ENCODE peak calls at places on chromosomes 6 and 20, in eight cellular contexts. G is left ventricle myocardium inferior, I is MM.1S, U is mucosa of descending colon, F is AG04449, H is lower lobe of right lung, W is transverse colon, J is psoas muscle. B is an unnamed sample.

GRCh38 chr6:158536891-158537798 is 22.7 kb upstream of the TMEM181 start:
- DNase-seq in G (no peak), I (no peak), U (peak), F (no peak), H (no peak), W (peak), J (no peak), B (no peak)

GRCh38 chr20:39019805-39020325 is 57.7 kb downstream of the DHX35 start:
- DNase-seq in G (no peak), I (peak), U (no peak), F (no peak), H (no peak), W (no peak), J (no peak), B (no peak)

GRCh38 chr6:18327621-18328548 is 59.3 kb upstream of the RNF144B start:
- DNase-seq in G (no peak), I (no peak), U (peak), F (no peak), H (peak), W (peak), J (peak), B (no peak)

GRCh38 chr20:47455133-47456040 is 46.3 kb upstream of the NCOA3 start:
- DNase-seq in G (no peak), I (no peak), U (no peak), F (no peak), H (no peak), W (no peak), J (no peak), B (peak)

GRCh38 chr6:117483004-117483644 is 650 bp downstream of the DCBLD1 start:
- DNase-seq in G (peak), I (peak), U (peak), F (no peak), H (peak), W (peak), J (peak), B (peak)

GRCh38 chr20:12203399-12203798 is 285.7 kb downstream of the BTBD3 start:
- DNase-seq in G (no peak), I (no peak), U (no peak), F (no peak), H (no peak), W (no peak), J (no peak), B (no peak)

GRCh38 chr6:105628156-105628860 is 225.4 kb upstream of the PREP start:
- DNase-seq in G (no peak), I (no peak), U (no peak), F (no peak), H (no peak), W (no peak), J (no peak), B (no peak)

GRCh38 chr20:13788167-13788834 is 3.5 kb downstream of the NDUFAF5 start:
- DNase-seq in G (no peak), I (peak), U (no peak), F (no peak), H (no peak), W (peak), J (no peak), B (peak)

GRCh38 chr20:62631336-62632317 is 10.7 kb upstream of the SLCO4A1 start:
- DNase-seq in G (no peak), I (no peak), U (peak), F (no peak), H (no peak), W (no peak), J (no peak), B (no peak)

GRCh38 chr6:27161946-27162603 is 85.4 kb upstream of the PRSS16 start:
- DNase-seq in G (no peak), I (peak), U (no peak), F (peak), H (no peak), W (no peak), J (no peak), B (peak)

GRCh38 chr20:4813839-4814695 is 92.4 kb downstream of the PRND start:
- DNase-seq in G (no peak), I (peak), U (peak), F (no peak), H (no peak), W (peak), J (no peak), B (no peak)

GRCh38 chr20:25032065-25032477 is 25.9 kb downstream of the ACSS1 start:
- DNase-seq in G (no peak), I (no peak), U (peak), F (no peak), H (peak), W (no peak), J (no peak), B (no peak)

GRCh38 chr6:39903656-39904055 is 30.6 kb downstream of the MOCS1 start:
- DNase-seq in G (no peak), I (no peak), U (no peak), F (no peak), H (no peak), W (no peak), J (no peak), B (no peak)

GRCh38 chr6:131216277-131216676 is 81.0 kb downstream of the AKAP7 start:
- DNase-seq in G (no peak), I (no peak), U (no peak), F (no peak), H (no peak), W (no peak), J (no peak), B (no peak)

GRCh38 chr20:21109144-21109543 is 3.0 kb upstream of the LINC00237 start:
- DNase-seq in G (no peak), I (no peak), U (no peak), F (no peak), H (no peak), W (no peak), J (no peak), B (no peak)

GRCh38 chr20:48025061-48025515 is 239.8 kb upstream of the SULF2 start:
- DNase-seq in G (no peak), I (peak), U (peak), F (peak), H (no peak), W (no peak), J (peak), B (peak)

GRCh38 chr6:158081657-158081935 is 86.5 kb downstream of the SERAC1 start:
- DNase-seq in G (no peak), I (no peak), U (no peak), F (no peak), H (peak), W (no peak), J (no peak), B (no peak)

GRCh38 chr6:26031595-26032386 is 55.4 kb upstream of the HFE start:
- DNase-seq in G (peak), I (peak), U (peak), F (no peak), H (peak), W (peak), J (peak), B (peak)

DNA sequence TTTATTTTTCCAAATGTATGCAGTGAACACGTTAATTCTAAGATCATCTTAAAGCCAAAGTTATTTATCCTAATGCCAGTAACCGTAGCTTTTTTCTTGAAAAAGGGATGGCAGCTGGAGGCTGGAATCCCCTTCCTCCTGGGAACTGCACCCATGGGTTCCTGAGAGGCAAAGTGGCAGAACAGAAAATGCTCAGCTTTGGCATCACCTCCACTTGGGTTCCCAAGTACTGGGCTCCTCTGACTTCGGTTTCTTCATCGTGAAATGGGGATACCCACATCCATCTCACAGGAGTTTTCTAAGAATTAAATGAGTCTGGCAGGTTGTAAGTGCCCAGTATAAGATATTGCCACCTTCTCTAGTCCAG is 6.2 kb upstream of the DDX43 start:
- DNase-seq in G (no peak), I (no peak), U (no peak), F (no peak), H (no peak), W (no peak), J (no peak), B (no peak)
- H3K4me3 ChIP-seq in G (peak), I (peak), U (peak), F (peak), H (peak), W (peak), J (peak), B (peak)

GRCh38 chr20:31566658-31567379 is 38.3 kb upstream of the ID1 start:
- DNase-seq in G (no peak), I (peak), U (peak), F (no peak), H (no peak), W (peak), J (no peak), B (no peak)
- TF ChIP-seq CTCF in G (no peak), I (peak), U (no peak), F (no peak), H (no peak), W (no peak), J (no peak), B (no peak)

DNA sequence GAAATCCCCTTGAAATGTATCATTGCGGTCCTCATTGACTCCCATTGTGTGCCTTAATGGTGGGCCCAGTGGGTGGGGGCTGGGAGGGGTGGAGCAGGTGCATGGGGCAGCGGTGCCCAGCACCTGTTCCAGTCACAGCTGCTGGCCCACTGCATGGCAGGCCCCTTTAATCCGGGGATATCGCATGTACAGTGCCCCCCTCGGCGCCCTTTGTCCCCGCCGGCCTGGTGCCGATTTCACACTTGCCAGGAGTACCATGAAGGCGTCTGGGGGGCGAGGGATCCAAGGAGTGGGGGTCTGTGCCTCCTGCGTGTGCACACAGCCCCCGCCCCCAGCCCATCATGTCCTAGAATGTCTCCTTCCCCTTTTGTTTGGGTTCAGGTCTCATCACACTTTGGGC is 2.8 kb downstream of the SNAI1 start:
- DNase-seq in G (no peak), I (no peak), U (no peak), F (no peak), H (no peak), W (no peak), J (no peak), B (no peak)
- H3K4me3 ChIP-seq in G (peak), I (no peak), U (no peak), F (peak), H (peak), W (no peak), J (peak), B (peak)

GRCh38 chr20:53957421-53958172 is 112.8 kb downstream of the BCAS1 start:
- DNase-seq in G (no peak), I (no peak), U (no peak), F (no peak), H (no peak), W (no peak), J (no peak), B (peak)
- TF ChIP-seq CTCF in G (no peak), I (no peak), U (no peak), F (no peak), H (no peak), W (no peak), J (no peak), B (peak)

DNA sequence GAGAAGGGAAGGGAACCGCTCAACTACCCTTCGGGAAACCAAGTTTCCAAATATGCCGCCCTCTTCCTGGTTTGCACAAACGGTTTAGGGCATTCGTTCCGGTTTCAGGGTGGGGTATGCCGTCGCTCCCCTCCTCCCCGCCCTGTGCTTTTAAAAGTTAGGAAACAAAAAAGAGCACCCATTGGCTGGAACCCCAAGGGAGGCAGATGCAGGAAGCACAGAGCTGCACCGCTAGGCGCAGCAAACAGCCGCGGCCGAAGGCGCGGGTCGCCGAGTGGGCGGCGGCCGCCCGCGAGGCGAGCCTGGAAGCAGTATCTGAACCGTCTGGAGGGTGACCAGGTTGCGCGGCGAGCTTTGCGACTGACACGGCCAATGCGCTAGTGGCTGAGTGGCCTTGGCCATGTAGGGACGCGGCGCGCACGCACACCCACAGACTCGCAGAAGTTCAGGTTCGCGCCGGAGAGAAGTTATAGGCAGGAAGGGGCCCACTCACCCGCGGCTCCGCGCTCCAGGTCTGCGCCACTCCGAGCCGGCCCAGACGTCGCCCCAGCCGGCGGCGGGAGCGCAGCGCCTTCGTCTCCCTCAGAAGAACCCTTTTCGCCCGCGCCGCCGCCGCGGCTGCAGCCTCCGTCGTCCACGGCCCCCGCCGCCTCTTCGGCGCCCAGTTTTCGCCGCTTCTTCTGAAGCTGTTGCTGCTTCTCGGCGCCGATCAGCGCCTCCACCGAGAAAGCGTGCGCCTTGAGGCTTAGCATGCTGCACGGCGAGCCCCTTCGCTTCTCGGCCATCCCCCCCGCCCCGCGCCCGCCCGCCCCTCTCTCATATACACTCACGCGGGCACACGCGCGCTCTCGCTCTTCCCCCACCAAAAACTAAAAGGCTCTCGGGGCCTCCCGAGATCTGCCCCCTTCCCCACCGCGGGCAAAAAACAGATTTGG is 734 bp downstream of the TBX18 start:
- DNase-seq in G (peak), I (no peak), U (peak), F (peak), H (peak), W (no peak), J (peak), B (peak)
- H3K4me3 ChIP-seq in G (peak), I (no peak), U (no peak), F (peak), H (peak), W (peak), J (peak), B (peak)

GRCh38 chr6:29967379-29968010 is 25.2 kb downstream of the HLA-A start:
- DNase-seq in G (no peak), I (peak), U (peak), F (no peak), H (no peak), W (peak), J (no peak), B (no peak)

GRCh38 chr6:29965873-29966601 is 23.7 kb downstream of the HLA-A start:
- DNase-seq in G (peak), I (peak), U (peak), F (no peak), H (peak), W (peak), J (peak), B (peak)

GRCh38 chr6:29964553-29964903 is 22.2 kb downstream of the HLA-A start:
- DNase-seq in G (no peak), I (no peak), U (no peak), F (no peak), H (no peak), W (no peak), J (no peak), B (no peak)

GRCh38 chr6:29968130-29968529 is 25.8 kb downstream of the HLA-A start:
- DNase-seq in G (no peak), I (no peak), U (no peak), F (no peak), H (no peak), W (no peak), J (no peak), B (peak)

DNA sequence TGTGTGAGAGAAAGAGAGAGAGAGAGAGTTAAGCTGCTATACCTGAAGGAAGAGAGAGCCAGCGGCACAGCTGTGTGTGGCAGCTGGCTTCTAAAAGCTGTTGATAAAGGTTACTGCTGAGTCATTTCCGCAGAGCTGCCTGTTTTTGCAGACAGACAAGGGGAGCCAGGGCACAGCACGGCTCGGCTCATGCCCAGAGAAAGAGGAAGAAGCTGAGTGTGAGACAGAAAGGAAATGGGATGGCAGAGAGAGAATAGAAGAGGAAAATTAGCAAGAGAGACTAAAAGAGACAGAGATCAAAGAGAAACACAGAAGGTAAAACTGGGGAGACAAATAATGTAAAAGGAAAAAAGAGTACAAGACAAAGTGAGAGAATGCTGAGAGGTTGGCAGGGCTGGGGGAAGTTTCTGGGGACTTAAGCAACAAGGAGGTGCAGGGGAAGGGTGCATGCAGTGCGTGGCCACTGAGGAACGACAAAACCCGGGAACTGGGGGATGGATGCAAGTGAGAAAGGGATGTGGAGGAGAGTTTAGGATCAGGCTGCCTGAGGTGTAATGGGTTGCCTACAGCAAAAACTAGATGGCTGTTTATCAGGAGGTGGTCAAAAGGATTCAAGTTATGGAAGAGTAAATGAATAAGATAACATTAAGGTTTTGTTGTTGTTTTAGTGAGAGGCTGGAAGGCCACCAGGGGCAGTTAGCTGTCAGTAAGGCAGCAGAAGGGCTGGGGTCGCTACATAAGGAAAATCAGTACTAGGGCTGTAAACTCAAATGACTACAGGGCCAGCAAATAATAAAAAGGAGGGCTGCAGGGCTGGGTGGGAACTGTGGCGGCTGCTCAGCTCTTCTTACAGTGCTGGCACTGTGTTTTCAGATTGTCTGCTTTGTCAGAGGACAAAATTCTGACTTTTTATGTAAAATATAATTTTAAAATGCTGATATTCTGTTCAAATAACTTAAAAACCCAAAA is 22.9 kb downstream of the HLA-A start:
- DNase-seq in G (peak), I (peak), U (peak), F (peak), H (peak), W (peak), J (peak), B (peak)
- TF ChIP-seq CTCF in G (no peak), I (no peak), U (no peak), F (no peak), H (no peak), W (no peak), J (no peak), B (no peak)

GRCh38 chr6:5481024-5481423 is 219.7 kb downstream of the FARS2 start:
- DNase-seq in G (no peak), I (no peak), U (no peak), F (no peak), H (no peak), W (no peak), J (no peak), B (no peak)
- H3K4me3 ChIP-seq in G (peak), I (no peak), U (no peak), F (no peak), H (no peak), W (no peak), J (no peak), B (peak)

GRCh38 chr20:50112512-50113419 is at the start of gene UBE2V1:
- DNase-seq in G (peak), I (peak), U (peak), F (no peak), H (peak), W (peak), J (peak), B (peak)
- TF ChIP-seq CTCF in G (peak), I (peak), U (no peak), F (peak), H (peak), W (peak), J (peak), B (peak)